ENCODE peak calls at places on chromosomes 12 and 14, in five cellular contexts. X, P, C, F and J are unnamed samples.

GRCh38 chr12:51958542-51958941 is 7.0 kb downstream of the ACVR1B start:
- DNase-seq in F (no peak), P (no peak), X (no peak), C (no peak), J (no peak)

GRCh38 chr12:70948236-70948975 is 27.9 kb upstream of the PTPRR start:
- DNase-seq in X (no peak), C (no peak), F (no peak), P (no peak), J (no peak)

GRCh38 chr14:92274055-92274454 is 48.9 kb upstream of the SLC24A4 start:
- DNase-seq in C (no peak), F (no peak), P (no peak), X (no peak), J (no peak)

GRCh38 chr12:6729186-6729585 is 5.3 kb downstream of the COPS7A start:
- DNase-seq in F (no peak), P (no peak), C (no peak), X (no peak), J (no peak)

GRCh38 chr12:79451988-79452387 is 238.8 kb downstream of the PAWR start:
- DNase-seq in X (no peak), P (no peak), C (no peak), F (peak; percentile 97), J (no peak)

GRCh38 chr12:78928200-78929074 is 63.9 kb downstream of the SYT1 start:
- DNase-seq in C (no peak), P (no peak), F (peak; percentile 77), X (no peak), J (no peak)

GRCh38 chr14:36579573-36580140 is 2.8 kb downstream of the NKX2-8 start:
- DNase-seq in F (no peak), X (no peak), C (peak; percentile 14), P (no peak), J (no peak)

GRCh38 chr12:110819150-110819549 is 27.6 kb upstream of the CCDC63 start:
- DNase-seq in P (no peak), X (no peak), F (no peak), C (no peak), J (no peak)

GRCh38 chr14:49679271-49679670 is 8.7 kb downstream of the POLE2 start:
- DNase-seq in P (no peak), X (no peak), F (peak; percentile 33), C (no peak), J (no peak)

GRCh38 chr14:78701246-78701645 is 531.1 kb downstream of the NRXN3 start:
- DNase-seq in X (no peak), C (no peak), F (peak; percentile 41), P (no peak), J (no peak)

GRCh38 chr14:102363182-102363952 is 626 bp downstream of the TECPR2 start:
- DNase-seq in X (no peak), F (peak; percentile 57), P (no peak), C (no peak), J (peak; percentile 5)